ENCODE peak calls at places on chromosomes 4 and X, in nine cellular contexts. Y is stimulated activated CD4-positive, alpha-beta T cell treated with anti-CD3 and anti-CD28 coated beads, TNF-alpha, amount 100 ng/mL, for 1 hour; Q is colonic mucosa; P is osteocyte; T is Ammon's horn; A is NCI-H82; V is CD4-positive, alpha-beta memory T cell; B is type B pancreatic cell; O is central memory CD4-positive, alpha-beta T cell. I is an unnamed sample.

GRCh38 chr4:184955116-184955515 is 63.2 kb upstream of the HELT start:
- DNase-seq in V (no peak), A (no peak), Y (no peak), P (peak), Q (peak), O (no peak), T (no peak), B (no peak), I (no peak)

GRCh38 chr4:21858971-21859370 is 89.6 kb downstream of the KCNIP4 start:
- DNase-seq in O (no peak), P (no peak), Y (no peak), Q (no peak), B (no peak), T (no peak), A (no peak), V (no peak), I (no peak)

GRCh38 chrX:40173662-40174593 is 76.2 kb upstream of the BCOR start:
- DNase-seq in Q (peak), A (no peak), P (no peak), T (no peak), V (peak), B (no peak), O (peak), Y (no peak), I (no peak)

GRCh38 chrX:154002215-154002719 is 17.4 kb downstream of the IRAK1 start:
- DNase-seq in A (peak), Q (no peak), T (peak), P (no peak), B (no peak), Y (no peak), O (peak), V (peak), I (peak)

GRCh38 chr4:38967260-38968095 is 64.7 kb downstream of the TMEM156 start:
- DNase-seq in B (no peak), O (no peak), Q (no peak), A (no peak), T (peak), P (no peak), Y (no peak), V (no peak), I (no peak)

GRCh38 chrX:20218809-20219505 is 47.8 kb downstream of the RPS6KA3 start:
- DNase-seq in P (no peak), Y (no peak), V (no peak), Q (peak), O (no peak), T (no peak), A (no peak), B (no peak), I (no peak)

GRCh38 chr4:954211-955020 is 19.0 kb downstream of the DGKQ start:
- DNase-seq in Y (no peak), V (no peak), T (no peak), O (no peak), Q (peak), P (no peak), B (peak), A (no peak), I (no peak)

GRCh38 chr4:3040447-3041191 is 33.7 kb downstream of the HTT-AS start:
- DNase-seq in O (no peak), P (no peak), Q (no peak), A (no peak), B (no peak), V (no peak), Y (no peak), T (no peak), I (no peak)

GRCh38 chr4:41413670-41414069 is 124.3 kb upstream of the LIMCH1 start:
- DNase-seq in P (no peak), V (no peak), A (peak), Q (no peak), T (no peak), O (no peak), B (no peak), Y (no peak), I (no peak)

GRCh38 chr4:53531695-53532224 is 59.5 kb downstream of the LNX1 start:
- DNase-seq in V (no peak), O (no peak), B (no peak), P (no peak), Y (no peak), T (no peak), A (no peak), Q (no peak), I (no peak)